ENCODE peak calls at places on chromosomes 13 and 19, in nine cellular contexts. W is PC-3, L is tibial nerve, V is transverse colon, R is heart left ventricle, F is brain microvascular endothelial cell, Z is fibroblast of mammary gland, H is GM12878, D is cardiac fibroblast. A is an unnamed sample.

GRCh38 chr13:48411281-48412099 is 1.4 kb downstream of the LPAR6 start:
- DNase-seq in R (no peak), D (no peak), W (peak; percentile 32), Z (peak; percentile 26), H (no peak), L (no peak), V (no peak), F (no peak), A (peak; percentile 43)

GRCh38 chr13:74464656-74465055 is 330.5 kb upstream of the KLF12 start:
- DNase-seq in Z (no peak), V (no peak), H (no peak), W (no peak), D (peak; percentile 11), F (no peak), L (no peak), R (no peak), A (peak; percentile 12)

GRCh38 chr13:62040806-62041205 is 625.2 kb upstream of the PCDH20 start:
- DNase-seq in F (no peak), R (no peak), H (no peak), W (no peak), Z (no peak), D (no peak), L (no peak), V (no peak), A (no peak)

GRCh38 chr13:22960827-22961226 is 220.0 kb upstream of the SGCG start:
- DNase-seq in H (no peak), F (no peak), R (no peak), L (no peak), V (no peak), W (no peak), D (no peak), Z (no peak), A (no peak)

GRCh38 chr19:52020506-52020905 is 7.7 kb downstream of the ZNF614 start:
- DNase-seq in L (no peak), W (peak; percentile 50), V (no peak), Z (no peak), D (no peak), R (no peak), H (no peak), F (no peak), A (no peak)

GRCh38 chr19:1377965-1378785 is 5.5 kb upstream of the NDUFS7 start:
- DNase-seq in D (no peak), V (no peak), F (no peak), L (no peak), Z (no peak), H (no peak), W (no peak), R (no peak), A (no peak)

GRCh38 chr19:14516746-14517438 is 1.3 kb downstream of the DNAJB1 start:
- DNase-seq in F (no peak), W (no peak), H (no peak), Z (no peak), V (peak; percentile 29), D (no peak), L (no peak), R (no peak), A (no peak)

GRCh38 chr19:12289790-12290065 is 5.0 kb downstream of the ZNF44 start:
- DNase-seq in H (no peak), R (no peak), D (no peak), Z (no peak), V (no peak), W (no peak), F (no peak), L (no peak), A (no peak)

GRCh38 chr19:12782424-12783225 is 7.3 kb upstream of the HOOK2 start:
- DNase-seq in Z (peak; percentile 82), R (peak; percentile 94), W (peak; percentile 68), F (peak; percentile 65), H (no peak), V (peak; percentile 90), D (peak; percentile 96), L (peak; percentile 79), A (peak; percentile 84)

GRCh38 chr13:50990540-50991506 is 81.2 kb downstream of the RNASEH2B start:
- DNase-seq in D (peak; percentile 72), Z (peak; percentile 73), V (peak; percentile 32), H (no peak), W (no peak), F (peak; percentile 9), L (peak; percentile 49), R (peak; percentile 51), A (peak; percentile 72)

GRCh38 chr19:11113140-11113708 is 24.0 kb downstream of the LDLR start:
- DNase-seq in R (no peak), W (no peak), V (no peak), L (no peak), D (no peak), Z (no peak), F (no peak), H (no peak), A (no peak)

GRCh38 chr19:11115895-11116446 is 26.7 kb downstream of the LDLR start:
- DNase-seq in Z (no peak), D (no peak), F (no peak), R (no peak), H (no peak), V (no peak), L (no peak), W (no peak), A (no peak)

GRCh38 chr19:11115042-11115441 is 25.8 kb downstream of the LDLR start:
- DNase-seq in F (no peak), R (no peak), V (no peak), H (no peak), W (no peak), L (no peak), D (no peak), Z (no peak), A (no peak)

GRCh38 chr19:11111771-11112144 is 22.5 kb downstream of the LDLR start:
- DNase-seq in R (no peak), D (no peak), V (no peak), F (no peak), L (no peak), W (peak; percentile 43), H (no peak), Z (no peak), A (no peak)

GRCh38 chr19:11111117-11111770 is 22.0 kb downstream of the LDLR start:
- DNase-seq in H (no peak), F (no peak), V (no peak), L (no peak), Z (no peak), R (no peak), D (no peak), W (no peak), A (no peak)
- TF ChIP-seq CTCF in H (no peak), F (no peak), V (no peak), L (no peak), Z (no peak), R (no peak), D (no peak), W (no peak), A (no peak)

DNA sequence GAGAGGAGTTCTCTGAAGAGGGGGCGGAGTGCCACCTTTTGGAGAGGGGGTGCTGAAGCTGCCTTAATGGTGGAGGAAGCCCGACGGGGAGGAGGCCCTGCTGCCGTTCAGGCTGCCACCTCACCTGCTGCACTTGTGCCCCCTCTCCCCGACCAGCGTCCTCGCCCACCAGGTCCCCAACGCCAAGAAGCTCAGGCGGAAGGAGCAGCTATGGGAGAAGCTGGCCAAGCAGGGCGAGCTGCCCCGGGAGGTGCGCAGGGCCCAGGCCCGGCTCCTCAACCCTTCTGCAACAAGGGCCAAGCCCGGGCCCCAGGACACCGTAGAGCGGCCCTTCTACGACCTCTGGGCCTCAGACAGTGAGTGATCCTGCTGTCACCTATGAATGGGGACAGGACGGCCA is 5.4 kb downstream of the NOP53 start:
- DNase-seq in F (no peak), H (no peak), L (no peak), Z (no peak), W (no peak), R (no peak), V (no peak), D (no peak), A (no peak)
- H3K4me3 ChIP-seq in F (no peak overlapping the region), H (no peak overlapping the region), L (no peak overlapping the region), Z (no peak overlapping the region), W (no peak overlapping the region), R (no peak overlapping the region), V (no peak overlapping the region), D (no peak overlapping the region), A (no peak overlapping the region)

GRCh38 chr13:21034602-21035190 is 26.7 kb downstream of the LATS2 start:
- DNase-seq in L (no peak), D (peak; percentile 72), V (no peak), W (peak; percentile 36), Z (peak; percentile 63), H (no peak), F (peak; percentile 41), R (no peak), A (peak; percentile 63)
- TF ChIP-seq CTCF in L (peak; percentile 24), D (peak; percentile 47), V (no peak), W (peak; percentile 52), Z (peak; percentile 26), H (peak; percentile 22), F (peak; percentile 71), R (peak; percentile 63), A (peak; percentile 39)

GRCh38 chr19:58474291-58474996 is 1.7 kb upstream of the ZNF446 start:
- DNase-seq in L (no peak), R (no peak), F (peak; percentile 76), V (no peak), D (peak; percentile 35), H (no peak), W (no peak), Z (peak; percentile 58), A (peak; percentile 47)
- H3K4me3 ChIP-seq in L (no peak overlapping the region), R (no peak overlapping the region), F (no peak overlapping the region), V (no peak overlapping the region), D (no peak overlapping the region), H (no peak overlapping the region), W (no peak overlapping the region), Z (no peak overlapping the region), A (no peak overlapping the region)

GRCh38 chr19:32355309-32355708 is 9.9 kb downstream of the ZNF507 start:
- DNase-seq in Z (no peak), L (no peak), R (no peak), F (no peak), D (no peak), W (no peak), H (no peak), V (no peak), A (no peak)

GRCh38 chr19:32354345-32354744 is 8.9 kb downstream of the ZNF507 start:
- DNase-seq in R (no peak), W (no peak), Z (no peak), L (no peak), F (no peak), D (no peak), V (no peak), H (no peak), A (no peak)

GRCh38 chr19:32359581-32359980 is 14.2 kb downstream of the ZNF507 start:
- DNase-seq in H (no peak), L (no peak), W (no peak), Z (no peak), D (no peak), R (no peak), F (no peak), V (no peak), A (no peak)

GRCh38 chr19:32358311-32358710 is 12.9 kb downstream of the ZNF507 start:
- DNase-seq in R (no peak), V (no peak), D (no peak), Z (no peak), H (no peak), W (no peak), L (no peak), F (no peak), A (no peak)

GRCh38 chr19:32357720-32358119 is 12.3 kb downstream of the ZNF507 start:
- DNase-seq in V (no peak), F (no peak), D (no peak), R (no peak), H (no peak), L (no peak), Z (peak; percentile 23), W (peak; percentile 36), A (no peak)
- TF ChIP-seq CTCF in V (no peak), F (peak; percentile 21), D (peak; percentile 14), R (peak; percentile 35), H (peak; percentile 21), L (peak; percentile 21), Z (peak; percentile 36), W (peak; percentile 64), A (no peak)

GRCh38 chr19:40906512-40906911 is 24.5 kb upstream of the CYP2A7 start:
- DNase-seq in L (no peak), F (no peak), W (no peak), D (no peak), H (no peak), V (no peak), R (no peak), Z (no peak), A (no peak)
- H3K4me3 ChIP-seq in L (no peak overlapping the region), F (no peak overlapping the region), W (no peak overlapping the region), D (no peak overlapping the region), H (no peak overlapping the region), V (no peak overlapping the region), R (no peak overlapping the region), Z (no peak overlapping the region), A (no peak overlapping the region)